ENCODE peak calls at places on chromosome 9, in five cellular contexts. One of them, this sample, is unnamed.

GRCh38 chr9:76688471-76689238 is 75.6 kb upstream of the PCA3 start:
- DNase-seq in naive thymus-derived CD8-positive, alpha-beta T cell: no peak
- DNase-seq in fibroblast of the conjunctiva: no peak
- DNase-seq in H54: no peak
- DNase-seq in activated T-cell treated with anti-CD3 and anti-CD28 coated beads for 4 hours: no peak
- DNase-seq in this sample: no peak

GRCh38 chr9:129863059-129863690 is 27.9 kb downstream of the USP20 start:
- DNase-seq in naive thymus-derived CD8-positive, alpha-beta T cell: peak
- DNase-seq in H54: peak
- DNase-seq in activated T-cell treated with anti-CD3 and anti-CD28 coated beads for 4 hours: peak
- DNase-seq in fibroblast of the conjunctiva: no peak
- DNase-seq in this sample: no peak

GRCh38 chr9:135551031-135551430 is 5.1 kb downstream of the OBP2A start:
- DNase-seq in H54: no peak
- DNase-seq in naive thymus-derived CD8-positive, alpha-beta T cell: no peak
- DNase-seq in fibroblast of the conjunctiva: no peak
- DNase-seq in activated T-cell treated with anti-CD3 and anti-CD28 coated beads for 4 hours: no peak
- DNase-seq in this sample: no peak

GRCh38 chr9:89929721-89930480 is 325.1 kb downstream of the GADD45G start:
- DNase-seq in activated T-cell treated with anti-CD3 and anti-CD28 coated beads for 4 hours: no peak
- DNase-seq in H54: no peak
- DNase-seq in naive thymus-derived CD8-positive, alpha-beta T cell: no peak
- DNase-seq in fibroblast of the conjunctiva: no peak
- DNase-seq in this sample: no peak

GRCh38 chr9:973295-973842 is 3.1 kb upstream of the DMRT3 start:
- DNase-seq in H54: no peak
- DNase-seq in fibroblast of the conjunctiva: no peak
- DNase-seq in naive thymus-derived CD8-positive, alpha-beta T cell: no peak
- DNase-seq in activated T-cell treated with anti-CD3 and anti-CD28 coated beads for 4 hours: no peak
- DNase-seq in this sample: no peak

GRCh38 chr9:36169166-36169565 is at the start of gene CCIN:
- DNase-seq in naive thymus-derived CD8-positive, alpha-beta T cell: no peak
- DNase-seq in H54: no peak
- DNase-seq in fibroblast of the conjunctiva: no peak
- DNase-seq in activated T-cell treated with anti-CD3 and anti-CD28 coated beads for 4 hours: no peak
- DNase-seq in this sample: no peak

GRCh38 chr9:78127271-78128225 is 95.9 kb upstream of the GNAQ start:
- DNase-seq in fibroblast of the conjunctiva: no peak
- DNase-seq in naive thymus-derived CD8-positive, alpha-beta T cell: no peak
- DNase-seq in H54: no peak
- DNase-seq in activated T-cell treated with anti-CD3 and anti-CD28 coated beads for 4 hours: no peak
- DNase-seq in this sample: no peak

GRCh38 chr9:70566743-70567142 is 152.3 kb upstream of the KLF9 start:
- DNase-seq in fibroblast of the conjunctiva: no peak
- DNase-seq in activated T-cell treated with anti-CD3 and anti-CD28 coated beads for 4 hours: no peak
- DNase-seq in naive thymus-derived CD8-positive, alpha-beta T cell: no peak
- DNase-seq in H54: no peak
- DNase-seq in this sample: no peak

GRCh38 chr9:108047264-108047663 is 557.7 kb upstream of the KLF4 start:
- DNase-seq in naive thymus-derived CD8-positive, alpha-beta T cell: no peak
- DNase-seq in H54: no peak
- DNase-seq in fibroblast of the conjunctiva: no peak
- DNase-seq in activated T-cell treated with anti-CD3 and anti-CD28 coated beads for 4 hours: no peak
- DNase-seq in this sample: no peak

GRCh38 chr9:16032799-16033198 is 480.0 kb downstream of the CCDC171 start:
- DNase-seq in activated T-cell treated with anti-CD3 and anti-CD28 coated beads for 4 hours: no peak
- DNase-seq in H54: no peak
- DNase-seq in naive thymus-derived CD8-positive, alpha-beta T cell: no peak
- DNase-seq in fibroblast of the conjunctiva: no peak
- DNase-seq in this sample: peak

GRCh38 chr9:22447607-22448305 is 1.1 kb downstream of the DMRTA1 start:
- DNase-seq in fibroblast of the conjunctiva: no peak
- DNase-seq in naive thymus-derived CD8-positive, alpha-beta T cell: no peak
- DNase-seq in activated T-cell treated with anti-CD3 and anti-CD28 coated beads for 4 hours: no peak
- DNase-seq in H54: no peak
- DNase-seq in this sample: peak

GRCh38 chr9:133135193-133135745 is 14.2 kb upstream of the RALGDS start:
- DNase-seq in H54: peak
- DNase-seq in activated T-cell treated with anti-CD3 and anti-CD28 coated beads for 4 hours: no peak
- DNase-seq in naive thymus-derived CD8-positive, alpha-beta T cell: no peak
- DNase-seq in fibroblast of the conjunctiva: peak
- DNase-seq in this sample: peak

GRCh38 chr9:4904322-4905134 is 80.5 kb upstream of the JAK2 start:
- DNase-seq in naive thymus-derived CD8-positive, alpha-beta T cell: no peak
- DNase-seq in activated T-cell treated with anti-CD3 and anti-CD28 coated beads for 4 hours: no peak
- DNase-seq in fibroblast of the conjunctiva: peak
- DNase-seq in H54: no peak
- DNase-seq in this sample: peak

GRCh38 chr9:123929177-123929869 is 603 bp downstream of the DENND1A start:
- DNase-seq in naive thymus-derived CD8-positive, alpha-beta T cell: peak
- DNase-seq in fibroblast of the conjunctiva: no peak
- DNase-seq in H54: peak
- DNase-seq in activated T-cell treated with anti-CD3 and anti-CD28 coated beads for 4 hours: peak
- DNase-seq in this sample: no peak

GRCh38 chr9:125755340-125755739 is 8.2 kb downstream of the PBX3 start:
- DNase-seq in naive thymus-derived CD8-positive, alpha-beta T cell: no peak
- DNase-seq in activated T-cell treated with anti-CD3 and anti-CD28 coated beads for 4 hours: no peak
- DNase-seq in H54: no peak
- DNase-seq in fibroblast of the conjunctiva: no peak
- DNase-seq in this sample: no peak

GRCh38 chr9:27447036-27447700 is 76.9 kb upstream of the IFNK start:
- DNase-seq in activated T-cell treated with anti-CD3 and anti-CD28 coated beads for 4 hours: no peak
- DNase-seq in H54: no peak
- DNase-seq in fibroblast of the conjunctiva: no peak
- DNase-seq in naive thymus-derived CD8-positive, alpha-beta T cell: no peak
- DNase-seq in this sample: no peak

This sample was measured in kidney glomerular epithelial cell.